ENCODE peak calls at places on chromosomes 2 and 18, in six cellular contexts. One of them, this sample, is unnamed.

GRCh38 chr2:3492951-3493609 is 26.3 kb downstream of the ADI1 start:
- DNase-seq in HT-29: no peak
- DNase-seq in left ventricle myocardium superior: no peak
- DNase-seq in iPS-NIHi11: no peak
- DNase-seq in DMS153: no peak
- DNase-seq in cerebellar cortex: no peak
- DNase-seq in this sample: peak; percentile 90

GRCh38 chr2:28437142-28437835 is 44.6 kb downstream of the FOSL2 start:
- DNase-seq in left ventricle myocardium superior: no peak
- DNase-seq in DMS153: peak; percentile 36
- DNase-seq in HT-29: peak; percentile 65
- DNase-seq in iPS-NIHi11: peak; percentile 69
- DNase-seq in cerebellar cortex: no peak
- DNase-seq in this sample: peak; percentile 82

GRCh38 chr2:23754970-23755369 is 172.0 kb downstream of the ATAD2B start:
- DNase-seq in DMS153: no peak
- DNase-seq in cerebellar cortex: no peak
- DNase-seq in iPS-NIHi11: no peak
- DNase-seq in HT-29: no peak
- DNase-seq in left ventricle myocardium superior: no peak
- DNase-seq in this sample: no peak

GRCh38 chr2:211455225-211455841 is 898.9 kb downstream of the CPS1 start:
- DNase-seq in left ventricle myocardium superior: peak; percentile 23
- DNase-seq in HT-29: peak; percentile 76
- DNase-seq in DMS153: peak; percentile 32
- DNase-seq in cerebellar cortex: peak; percentile 89
- DNase-seq in iPS-NIHi11: peak; percentile 55
- DNase-seq in this sample: no peak

GRCh38 chr2:239830718-239831271 is 194.3 kb downstream of the NDUFA10 start:
- DNase-seq in DMS153: no peak
- DNase-seq in iPS-NIHi11: no peak
- DNase-seq in left ventricle myocardium superior: no peak
- DNase-seq in HT-29: no peak
- DNase-seq in cerebellar cortex: no peak
- DNase-seq in this sample: peak; percentile 83

GRCh38 chr2:96764253-96764637 is 3.5 kb downstream of the CNNM4 start:
- DNase-seq in iPS-NIHi11: peak; percentile 38
- DNase-seq in DMS153: no peak
- DNase-seq in left ventricle myocardium superior: no peak
- DNase-seq in HT-29: no peak
- DNase-seq in cerebellar cortex: no peak
- DNase-seq in this sample: no peak

GRCh38 chr2:9601397-9601796 is 29.4 kb downstream of the YWHAQ start:
- DNase-seq in iPS-NIHi11: no peak
- DNase-seq in cerebellar cortex: no peak
- DNase-seq in DMS153: no peak
- DNase-seq in left ventricle myocardium superior: no peak
- DNase-seq in HT-29: no peak
- DNase-seq in this sample: no peak

GRCh38 chr2:10201201-10201600 is 78.7 kb downstream of the RRM2 start:
- DNase-seq in cerebellar cortex: no peak
- DNase-seq in HT-29: no peak
- DNase-seq in left ventricle myocardium superior: no peak
- DNase-seq in iPS-NIHi11: no peak
- DNase-seq in DMS153: no peak
- DNase-seq in this sample: no peak

GRCh38 chr2:20702563-20702962 is 35.6 kb downstream of the GDF7 start:
- DNase-seq in left ventricle myocardium superior: no peak
- DNase-seq in DMS153: no peak
- DNase-seq in iPS-NIHi11: no peak
- DNase-seq in cerebellar cortex: no peak
- DNase-seq in HT-29: no peak
- DNase-seq in this sample: no peak

GRCh38 chr18:48486762-48487161 is 52.1 kb upstream of the CTIF start:
- DNase-seq in cerebellar cortex: no peak
- DNase-seq in HT-29: no peak
- DNase-seq in left ventricle myocardium superior: no peak
- DNase-seq in iPS-NIHi11: no peak
- DNase-seq in DMS153: no peak
- DNase-seq in this sample: no peak

GRCh38 chr2:72415256-72415655 is 267.6 kb upstream of the CYP26B1 start:
- DNase-seq in iPS-NIHi11: no peak
- DNase-seq in cerebellar cortex: no peak
- DNase-seq in left ventricle myocardium superior: no peak
- DNase-seq in DMS153: no peak
- DNase-seq in HT-29: no peak
- DNase-seq in this sample: no peak

GRCh38 chr2:20543579-20543887 is 96.7 kb downstream of the RHOB start:
- DNase-seq in left ventricle myocardium superior: no peak
- DNase-seq in DMS153: no peak
- DNase-seq in HT-29: no peak
- DNase-seq in cerebellar cortex: no peak
- DNase-seq in iPS-NIHi11: no peak
- DNase-seq in this sample: no peak

GRCh38 chr2:122072666-122073065 is 317.2 kb downstream of the TSN start:
- DNase-seq in left ventricle myocardium superior: no peak
- DNase-seq in DMS153: no peak
- DNase-seq in iPS-NIHi11: no peak
- DNase-seq in HT-29: no peak
- DNase-seq in cerebellar cortex: no peak
- DNase-seq in this sample: no peak

GRCh38 chr2:163778045-163778753 is 42.4 kb upstream of the FIGN start:
- DNase-seq in left ventricle myocardium superior: no peak
- DNase-seq in DMS153: no peak
- DNase-seq in HT-29: peak; percentile 40
- DNase-seq in cerebellar cortex: no peak
- DNase-seq in iPS-NIHi11: no peak
- DNase-seq in this sample: no peak

GRCh38 chr2:9230881-9231280 is 24.3 kb downstream of the ASAP2 start:
- DNase-seq in iPS-NIHi11: no peak
- DNase-seq in cerebellar cortex: peak; percentile 51
- DNase-seq in HT-29: no peak
- DNase-seq in left ventricle myocardium superior: no peak
- DNase-seq in DMS153: no peak
- DNase-seq in this sample: peak; percentile 65

GRCh38 chr2:16102976-16103380 is 162.6 kb downstream of the MYCN start:
- DNase-seq in left ventricle myocardium superior: no peak
- DNase-seq in cerebellar cortex: no peak
- DNase-seq in DMS153: no peak
- DNase-seq in iPS-NIHi11: no peak
- DNase-seq in HT-29: no peak
- DNase-seq in this sample: no peak

GRCh38 chr2:112187805-112188596 is 49.8 kb downstream of the FBLN7 start:
- DNase-seq in cerebellar cortex: no peak
- DNase-seq in HT-29: no peak
- DNase-seq in DMS153: peak; percentile 2
- DNase-seq in left ventricle myocardium superior: no peak
- DNase-seq in iPS-NIHi11: no peak
- DNase-seq in this sample: no peak

GRCh38 chr2:36376319-36376765 is 20.8 kb downstream of the CRIM1 start:
- DNase-seq in DMS153: peak; percentile 79
- DNase-seq in iPS-NIHi11: peak; percentile 43
- DNase-seq in left ventricle myocardium superior: peak; percentile 86
- DNase-seq in HT-29: peak; percentile 71
- DNase-seq in cerebellar cortex: peak; percentile 80
- DNase-seq in this sample: no peak

GRCh38 chr18:42289526-42289925 is 334.5 kb downstream of the PIK3C3 start:
- DNase-seq in DMS153: no peak
- DNase-seq in left ventricle myocardium superior: no peak
- DNase-seq in HT-29: no peak
- DNase-seq in iPS-NIHi11: no peak
- DNase-seq in cerebellar cortex: peak; percentile 20
- DNase-seq in this sample: no peak

GRCh38 chr2:16774091-16774490 is 108.5 kb upstream of the CYRIA start:
- DNase-seq in left ventricle myocardium superior: no peak
- DNase-seq in iPS-NIHi11: no peak
- DNase-seq in DMS153: no peak
- DNase-seq in cerebellar cortex: no peak
- DNase-seq in HT-29: no peak
- DNase-seq in this sample: no peak

GRCh38 chr2:8368463-8368862 is 313.4 kb upstream of the ID2 start:
- DNase-seq in HT-29: no peak
- DNase-seq in DMS153: no peak
- DNase-seq in cerebellar cortex: no peak
- DNase-seq in left ventricle myocardium superior: no peak
- DNase-seq in iPS-NIHi11: no peak
- DNase-seq in this sample: no peak

GRCh38 chr2:113762377-113763118 is 6.1 kb upstream of the SLC35F5 start:
- DNase-seq in HT-29: no peak
- DNase-seq in DMS153: no peak
- DNase-seq in left ventricle myocardium superior: no peak
- DNase-seq in cerebellar cortex: no peak
- DNase-seq in iPS-NIHi11: no peak
- DNase-seq in this sample: no peak

GRCh38 chr2:47664817-47665216 is 118.1 kb upstream of the MSH6 start:
- DNase-seq in DMS153: no peak
- DNase-seq in iPS-NIHi11: no peak
- DNase-seq in left ventricle myocardium superior: no peak
- DNase-seq in cerebellar cortex: no peak
- DNase-seq in HT-29: peak; percentile 38
- DNase-seq in this sample: peak; percentile 5

GRCh38 chr18:23868341-23868740 is 146.2 kb upstream of the TTC39C start:
- DNase-seq in HT-29: no peak
- DNase-seq in cerebellar cortex: no peak
- DNase-seq in left ventricle myocardium superior: no peak
- DNase-seq in iPS-NIHi11: no peak
- DNase-seq in DMS153: no peak
- DNase-seq in this sample: no peak

GRCh38 chr2:182404102-182404501 is 22.7 kb downstream of the PDE1A start:
- DNase-seq in left ventricle myocardium superior: no peak
- DNase-seq in HT-29: no peak
- DNase-seq in iPS-NIHi11: no peak
- DNase-seq in DMS153: no peak
- DNase-seq in cerebellar cortex: no peak
- DNase-seq in this sample: no peak

GRCh38 chr2:224919472-224920110 is 122.7 kb downstream of the DOCK10 start:
- DNase-seq in iPS-NIHi11: no peak
- DNase-seq in left ventricle myocardium superior: no peak
- DNase-seq in DMS153: no peak
- DNase-seq in cerebellar cortex: no peak
- DNase-seq in HT-29: no peak
- DNase-seq in this sample: no peak

GRCh38 chr2:53129851-53130250 is 637.8 kb upstream of the CHAC2 start:
- DNase-seq in DMS153: no peak
- DNase-seq in HT-29: peak; percentile 2
- DNase-seq in iPS-NIHi11: no peak
- DNase-seq in cerebellar cortex: no peak
- DNase-seq in left ventricle myocardium superior: no peak
- DNase-seq in this sample: no peak

GRCh38 chr2:225233234-225233633 is 166.3 kb upstream of the NYAP2 start:
- DNase-seq in cerebellar cortex: no peak
- DNase-seq in iPS-NIHi11: no peak
- DNase-seq in DMS153: no peak
- DNase-seq in HT-29: no peak
- DNase-seq in left ventricle myocardium superior: no peak
- DNase-seq in this sample: no peak

GRCh38 chr2:60476206-60476946 is 77.1 kb downstream of the BCL11A start:
- DNase-seq in DMS153: no peak
- DNase-seq in cerebellar cortex: no peak
- DNase-seq in left ventricle myocardium superior: peak; percentile 72
- DNase-seq in iPS-NIHi11: no peak
- DNase-seq in HT-29: no peak
- DNase-seq in this sample: no peak

GRCh38 chr2:164706522-164706921 is 85.2 kb upstream of the GRB14 start:
- DNase-seq in HT-29: no peak
- DNase-seq in DMS153: no peak
- DNase-seq in left ventricle myocardium superior: no peak
- DNase-seq in cerebellar cortex: no peak
- DNase-seq in iPS-NIHi11: no peak
- DNase-seq in this sample: no peak

GRCh38 chr2:240948086-240948485 is 42.0 kb downstream of the CROCC2 start:
- DNase-seq in iPS-NIHi11: no peak
- DNase-seq in cerebellar cortex: no peak
- DNase-seq in HT-29: no peak
- DNase-seq in DMS153: no peak
- DNase-seq in left ventricle myocardium superior: no peak
- DNase-seq in this sample: peak; percentile 65

GRCh38 chr2:131058905-131059304 is 34.4 kb downstream of the FAM168B start:
- DNase-seq in cerebellar cortex: no peak
- DNase-seq in left ventricle myocardium superior: no peak
- DNase-seq in iPS-NIHi11: no peak
- DNase-seq in HT-29: no peak
- DNase-seq in DMS153: no peak
- DNase-seq in this sample: no peak

GRCh38 chr2:188235364-188235763 is 56.3 kb upstream of the GULP1 start:
- DNase-seq in left ventricle myocardium superior: no peak
- DNase-seq in DMS153: no peak
- DNase-seq in iPS-NIHi11: no peak
- DNase-seq in cerebellar cortex: no peak
- DNase-seq in HT-29: no peak
- DNase-seq in this sample: no peak

GRCh38 chr2:231928481-231928880 is 2.3 kb upstream of the NPPC start:
- DNase-seq in cerebellar cortex: no peak
- DNase-seq in DMS153: no peak
- DNase-seq in HT-29: no peak
- DNase-seq in left ventricle myocardium superior: no peak
- DNase-seq in iPS-NIHi11: peak; percentile 50
- DNase-seq in this sample: peak; percentile 74

GRCh38 chr2:239679755-239680154 is 278.9 kb upstream of the HDAC4 start:
- DNase-seq in left ventricle myocardium superior: no peak
- DNase-seq in DMS153: no peak
- DNase-seq in HT-29: no peak
- DNase-seq in iPS-NIHi11: no peak
- DNase-seq in cerebellar cortex: no peak
- DNase-seq in this sample: no peak

GRCh38 chr2:207505728-207506127 is 24.0 kb upstream of the CREB1 start:
- DNase-seq in cerebellar cortex: no peak
- DNase-seq in HT-29: no peak
- DNase-seq in left ventricle myocardium superior: no peak
- DNase-seq in iPS-NIHi11: peak; percentile 43
- DNase-seq in DMS153: no peak
- DNase-seq in this sample: no peak

This sample was measured in mesenteric fat pad.